ENCODE peak calls at places on chromosome 22, in seven cellular contexts. N is upper lobe of left lung, G is AG04450, L is neural progenitor cell, K is foreskin keratinocyte, D is tibial nerve, R is cardiac muscle cell. B is an unnamed sample.

GRCh38 chr22:25956801-25957200 is 212.5 kb upstream of the SEZ6L start:
- DNase-seq in N (no peak), G (no peak), L (no peak), K (no peak), D (no peak), R (no peak), B (no peak)

GRCh38 chr22:23904855-23905254 is 10.7 kb downstream of the MIF start:
- DNase-seq in N (peak; percentile 75), G (no peak), L (no peak), K (no peak), D (no peak), R (no peak), B (no peak)

GRCh38 chr22:32623943-32624342 is 149.3 kb downstream of the FBXO7 start:
- DNase-seq in N (no peak), G (peak; percentile 88), L (no peak), K (no peak), D (peak; percentile 80), R (no peak), B (no peak)

GRCh38 chr22:34105461-34106062 is 185.3 kb upstream of the LARGE1 start:
- DNase-seq in N (no peak), G (no peak), L (peak; percentile 79), K (no peak), D (peak; percentile 31), R (peak; percentile 69), B (peak; percentile 82)

GRCh38 chr22:29706493-29706892 is 13.3 kb upstream of the CABP7 start:
- DNase-seq in N (no peak), G (no peak), L (peak; percentile 55), K (no peak), D (no peak), R (no peak), B (peak; percentile 74)

GRCh38 chr22:19904881-19905618 is 36.5 kb upstream of the COMT start:
- DNase-seq in N (no peak), G (no peak), L (no peak), K (no peak), D (no peak), R (no peak), B (no peak)

GRCh38 chr22:19996694-19997384 is 19.8 kb downstream of the ARVCF start:
- DNase-seq in N (peak; percentile 56), G (no peak), L (no peak), K (no peak), D (no peak), R (no peak), B (no peak)

GRCh38 chr22:46245515-46245914 is 4.6 kb downstream of the CDPF1 start:
- DNase-seq in N (no peak), G (no peak), L (no peak), K (no peak), D (no peak), R (no peak), B (no peak)

GRCh38 chr22:44125421-44125820 is 55.3 kb upstream of the PARVG start:
- DNase-seq in N (no peak), G (no peak), L (no peak), K (no peak), D (no peak), R (no peak), B (no peak)

GRCh38 chr22:20091690-20092476 is 11.8 kb downstream of the DGCR8 start:
- DNase-seq in N (no peak), G (no peak), L (no peak), K (no peak), D (no peak), R (no peak), B (no peak)

GRCh38 chr22:40519284-40519947 is 117.1 kb downstream of the MRTFA start:
- DNase-seq in N (no peak), G (no peak), L (no peak), K (no peak), D (no peak), R (no peak), B (no peak)

GRCh38 chr22:28841111-28841510 is 40.7 kb upstream of the XBP1 start:
- DNase-seq in N (no peak), G (no peak), L (no peak), K (no peak), D (no peak), R (no peak), B (no peak)

GRCh38 chr22:41350087-41350486 is 31.7 kb upstream of the TEF start:
- DNase-seq in N (no peak), G (no peak), L (no peak), K (no peak), D (no peak), R (no peak), B (no peak)

GRCh38 chr22:45937960-45938359 is 39.0 kb downstream of the WNT7B start:
- DNase-seq in N (no peak), G (no peak), L (no peak), K (no peak), D (no peak), R (no peak), B (no peak)

GRCh38 chr22:40709752-40710413 is 30.6 kb downstream of the MCHR1 start:
- DNase-seq in N (no peak), G (peak; percentile 65), L (no peak), K (no peak), D (no peak), R (no peak), B (no peak)

GRCh38 chr22:43643362-43643761 is 168.7 kb downstream of the EFCAB6 start:
- DNase-seq in N (no peak), G (no peak), L (no peak), K (no peak), D (no peak), R (no peak), B (no peak)

GRCh38 chr22:40541300-40541699 is 95.2 kb downstream of the MRTFA start:
- DNase-seq in N (no peak), G (no peak), L (no peak), K (peak; percentile 98), D (no peak), R (no peak), B (no peak)

GRCh38 chr22:34814260-34814659 is 251.7 kb upstream of the ISX start:
- DNase-seq in N (no peak), G (no peak), L (no peak), K (no peak), D (no peak), R (no peak), B (no peak)

GRCh38 chr22:28799125-28799833 is 1.1 kb downstream of the XBP1 start:
- DNase-seq in N (no peak), G (peak; percentile 83), L (peak; percentile 32), K (peak; percentile 76), D (peak; percentile 44), R (no peak), B (no peak)

GRCh38 chr22:23091760-23092159 is 21.4 kb downstream of the GNAZ start:
- DNase-seq in N (no peak), G (no peak), L (no peak), K (no peak), D (no peak), R (no peak), B (no peak)

GRCh38 chr22:50074056-50074455 is 11.2 kb downstream of the MLC1 start:
- DNase-seq in N (peak; percentile 56), G (no peak), L (no peak), K (no peak), D (no peak), R (no peak), B (no peak)

GRCh38 chr22:36778020-36778419 is 2.1 kb upstream of the IFT27 start:
- DNase-seq in N (no peak), G (no peak), L (no peak), K (no peak), D (no peak), R (no peak), B (no peak)

GRCh38 chr22:36773935-36774334 is 2.0 kb downstream of the IFT27 start:
- DNase-seq in N (no peak), G (no peak), L (peak; percentile 37), K (no peak), D (no peak), R (no peak), B (no peak)

GRCh38 chr22:36776722-36777121 is 803 bp upstream of the IFT27 start:
- DNase-seq in N (no peak), G (no peak), L (no peak), K (no peak), D (no peak), R (no peak), B (no peak)

GRCh38 chr22:36775966-36776669 is at the start of gene IFT27:
- DNase-seq in N (peak; percentile 96), G (peak; percentile 100), L (peak; percentile 100), K (peak; percentile 100), D (peak; percentile 98), R (peak; percentile 100), B (peak; percentile 98)

GRCh38 chr22:36775589-36775965 is 342 bp downstream of the IFT27 start:
- DNase-seq in N (peak; percentile 85), G (no peak), L (peak; percentile 69), K (no peak), D (no peak), R (peak; percentile 49), B (no peak)
- H3K27ac ChIP-seq in N (peak overlapping the region; percentile 91), G (no peak overlapping the region), L (no peak overlapping the region), K (no peak overlapping the region), D (peak overlapping the region; percentile 78), R (peak overlapping the region; percentile 47), B (no peak overlapping the region)

DNA sequence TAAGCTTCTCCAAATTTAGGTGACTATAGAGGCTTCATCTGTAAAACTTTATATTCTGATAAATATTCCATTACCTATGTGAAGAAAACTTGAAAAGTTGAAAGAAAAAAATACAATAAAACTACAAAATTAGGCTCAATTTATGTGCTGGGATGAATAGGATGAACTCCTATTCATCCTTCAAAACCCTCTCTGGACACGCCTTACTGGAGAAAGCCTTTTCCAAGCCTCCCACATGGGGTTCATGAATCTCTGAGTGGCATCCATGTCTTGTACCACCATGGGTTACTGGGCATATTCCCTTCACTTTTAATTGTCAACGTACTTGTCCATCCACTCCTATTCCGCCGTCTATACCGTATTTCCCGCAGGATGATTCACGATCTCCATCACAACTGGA is 55.7 kb downstream of the MN1 start:
- DNase-seq in N (no peak), G (no peak), L (no peak), K (no peak), D (no peak), R (no peak), B (no peak)
- TF ChIP-seq CTCF in N (no peak), G (no peak), L (no peak), K (no peak), D (no peak), R (no peak), B (no peak)

GRCh38 chr22:21849489-21849888 is 18.0 kb downstream of the MAPK1 start:
- DNase-seq in N (no peak), G (no peak), L (no peak), K (no peak), D (no peak), R (no peak), B (no peak)
- H3K27ac ChIP-seq in N (peak overlapping the region; percentile 71), G (no peak overlapping the region), L (no peak overlapping the region), K (peak overlapping the region; percentile 87), D (no peak overlapping the region), R (peak overlapping the region; percentile 5), B (no peak overlapping the region)

GRCh38 chr22:42612336-42612735 is 2.3 kb downstream of the POLDIP3 start:
- DNase-seq in N (no peak), G (no peak), L (no peak), K (no peak), D (no peak), R (no peak), B (no peak)

GRCh38 chr22:42615092-42615859 is 593 bp upstream of the POLDIP3 start:
- DNase-seq in N (no peak), G (peak; percentile 99), L (peak; percentile 91), K (peak; percentile 98), D (peak; percentile 74), R (peak; percentile 95), B (peak; percentile 92)

GRCh38 chr22:42613869-42614268 is 814 bp downstream of the POLDIP3 start:
- DNase-seq in N (no peak), G (no peak), L (no peak), K (no peak), D (no peak), R (no peak), B (no peak)

GRCh38 chr22:42617155-42617983 is 2.7 kb upstream of the POLDIP3 start:
- DNase-seq in N (no peak), G (no peak), L (no peak), K (no peak), D (no peak), R (no peak), B (no peak)

GRCh38 chr22:42614312-42615091 is at the start of gene POLDIP3:
- DNase-seq in N (peak; percentile 99), G (peak; percentile 97), L (peak; percentile 99), K (peak; percentile 85), D (peak; percentile 98), R (peak; percentile 99), B (peak; percentile 99)
- TF ChIP-seq CTCF in N (peak; percentile 75), G (peak; percentile 31), L (peak; percentile 37), K (peak; percentile 62), D (no peak), R (peak; percentile 24), B (peak; percentile 15)